ENCODE peak calls at places on chromosome 7, in six cellular contexts. L, E, Z, H, O and G are unnamed samples.

GRCh38 chr7:52537051-52537450 is 498.4 kb upstream of the POM121L12 start:
- DNase-seq in E (no peak), Z (no peak), L (no peak), O (no peak), H (no peak), G (no peak)

GRCh38 chr7:108396094-108396493 is 60.1 kb downstream of the NRCAM start:
- DNase-seq in O (no peak), Z (no peak), L (no peak), H (no peak), E (no peak), G (no peak)

GRCh38 chr7:151469281-151469680 is 29.3 kb upstream of the CRYGN start:
- DNase-seq in Z (no peak), L (no peak), E (no peak), H (no peak), O (no peak), G (no peak)

GRCh38 chr7:43071604-43072003 is 40.8 kb upstream of the HECW1 start:
- DNase-seq in E (peak; percentile 1), Z (peak; percentile 54), H (peak; percentile 86), O (peak; percentile 90), L (peak; percentile 91), G (peak; percentile 25)

GRCh38 chr7:149885191-149886017 is 11.6 kb downstream of the ATP6V0E2 start:
- DNase-seq in E (no peak), Z (peak; percentile 46), L (peak; percentile 69), O (no peak), H (peak; percentile 80), G (no peak)

GRCh38 chr7:13850185-13850752 is 139.2 kb downstream of the ETV1 start:
- DNase-seq in L (no peak), Z (no peak), O (no peak), H (peak; percentile 84), E (peak; percentile 99), G (peak; percentile 98)

GRCh38 chr7:142496545-142496991 is 238.7 kb upstream of the PRSS58 start:
- DNase-seq in O (no peak), Z (no peak), H (no peak), L (no peak), E (peak; percentile 54), G (peak; percentile 46)

GRCh38 chr7:107196834-107197610 is 28.2 kb downstream of the HBP1 start:
- DNase-seq in H (no peak), O (no peak), E (no peak), L (no peak), Z (no peak), G (no peak)

GRCh38 chr7:18429547-18429946 is 66.0 kb upstream of the HDAC9 start:
- DNase-seq in H (peak; percentile 39), O (no peak), E (peak; percentile 70), L (no peak), Z (no peak), G (peak; percentile 29)

GRCh38 chr7:6496842-6497636 is 49.3 kb upstream of the DAGLB start:
- DNase-seq in Z (no peak), H (no peak), L (no peak), E (no peak), O (no peak), G (no peak)

GRCh38 chr7:21893401-21893800 is 52.3 kb downstream of the CDCA7L start:
- DNase-seq in L (no peak), O (no peak), Z (no peak), E (no peak), H (no peak), G (no peak)

GRCh38 chr7:47383064-47383463 is 198.8 kb downstream of the TNS3 start:
- DNase-seq in E (peak; percentile 65), Z (peak; percentile 15), L (no peak), H (no peak), O (no peak), G (peak; percentile 62)

GRCh38 chr7:5690931-5691461 is 90.5 kb downstream of the RNF216 start:
- DNase-seq in H (no peak), L (no peak), E (no peak), O (no peak), Z (no peak), G (peak; percentile 76)

GRCh38 chr7:81519886-81520285 is 250.0 kb downstream of the HGF start:
- DNase-seq in H (no peak), O (no peak), Z (no peak), E (no peak), L (no peak), G (no peak)

GRCh38 chr7:106218546-106218945 is 66.2 kb downstream of the NAMPT start:
- DNase-seq in L (no peak), E (peak; percentile 21), O (no peak), H (no peak), Z (no peak), G (no peak)

GRCh38 chr7:74029094-74029785 is 1.3 kb downstream of the ELN start:
- DNase-seq in L (no peak), O (no peak), H (no peak), E (no peak), Z (no peak), G (no peak)

GRCh38 chr7:74183653-74184450 is 9.7 kb downstream of the EIF4H start:
- DNase-seq in Z (no peak), L (no peak), E (no peak), O (no peak), H (peak; percentile 70), G (no peak)

GRCh38 chr7:93178213-93178612 is 30.0 kb upstream of the SAMD9L start:
- DNase-seq in Z (no peak), E (peak; percentile 23), L (no peak), H (no peak), O (no peak), G (peak; percentile 4)

GRCh38 chr7:68258569-68258968 is 1261.9 kb downstream of the TYW1 start:
- DNase-seq in O (no peak), E (no peak), L (no peak), Z (no peak), H (no peak), G (no peak)

GRCh38 chr7:22167482-22167881 is 189.5 kb downstream of the RAPGEF5 start:
- DNase-seq in Z (no peak), L (no peak), H (no peak), E (no peak), O (no peak), G (no peak)

GRCh38 chr7:151795168-151795754 is 81.7 kb downstream of the PRKAG2 start:
- DNase-seq in O (no peak), L (no peak), E (no peak), Z (no peak), H (no peak), G (no peak)

GRCh38 chr7:44976746-44977196 is 2.0 kb downstream of the MYO1G start:
- DNase-seq in Z (no peak), O (peak; percentile 38), E (no peak), L (no peak), H (no peak), G (no peak)

GRCh38 chr7:2527505-2528464 is 8.2 kb downstream of the LFNG start:
- DNase-seq in L (no peak), Z (no peak), H (no peak), E (peak; percentile 66), O (no peak), G (peak; percentile 75)

GRCh38 chr7:123120286-123120685 is 79.5 kb downstream of the SLC13A1 start:
- DNase-seq in L (no peak), O (no peak), E (no peak), Z (no peak), H (no peak), G (peak; percentile 52)

DNA sequence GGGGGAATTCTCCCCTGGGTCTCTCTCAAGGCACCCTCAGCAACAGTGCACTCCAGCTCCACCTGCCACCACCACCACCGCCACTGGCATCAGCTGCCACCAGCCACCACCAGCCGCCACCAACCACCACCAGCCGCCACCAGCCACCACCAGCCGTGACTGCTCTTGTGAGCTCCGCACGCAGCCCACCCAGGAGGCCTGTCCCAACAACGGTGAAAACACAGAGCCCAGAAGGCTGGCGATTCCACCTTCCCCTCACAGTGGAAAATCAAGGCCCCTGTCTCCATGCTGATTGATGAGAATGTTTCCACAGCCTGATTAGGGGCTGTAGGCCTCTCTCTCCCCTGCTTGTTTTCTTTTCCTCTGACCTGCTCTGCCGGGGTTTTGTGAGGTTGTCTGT is 41.1 kb downstream of the COBL start:
- DNase-seq in O (peak; percentile 45), H (no peak), E (no peak), Z (no peak), L (no peak), G (no peak)
- H2BK15ac ChIP-seq in O (no peak overlapping the region), H (no peak overlapping the region), E (no peak overlapping the region), Z (no peak overlapping the region), L (no peak overlapping the region), G (no peak overlapping the region)

DNA sequence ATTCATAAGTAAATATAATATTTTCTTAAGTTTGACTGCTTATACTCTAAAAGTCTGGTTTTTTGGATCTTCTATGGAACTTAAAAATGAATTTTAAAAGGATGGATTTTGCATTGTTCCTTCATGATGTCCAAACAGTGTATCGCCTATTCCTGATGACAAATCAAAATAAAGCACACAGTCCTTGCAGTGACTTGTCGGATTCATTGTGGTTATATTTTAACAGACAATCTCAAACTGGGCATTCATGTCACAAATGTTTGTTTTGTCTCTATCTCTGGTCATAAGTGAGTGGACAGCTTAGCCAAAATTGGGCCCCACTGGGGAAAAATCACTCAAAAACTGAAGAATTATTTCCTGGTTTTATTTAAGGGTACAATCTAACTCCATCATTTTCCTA is 74.8 kb downstream of the LMBR1 start:
- DNase-seq in O (no peak), Z (no peak), E (no peak), H (no peak), L (no peak), G (no peak)
- H2BK15ac ChIP-seq in O (no peak overlapping the region), Z (no peak overlapping the region), E (no peak overlapping the region), H (no peak overlapping the region), L (no peak overlapping the region), G (no peak overlapping the region)

GRCh38 chr7:112888781-112889180 is 98.6 kb upstream of the TMEM168 start:
- DNase-seq in O (no peak), Z (no peak), L (no peak), E (no peak), H (no peak), G (no peak)
- H2BK15ac ChIP-seq in O (no peak overlapping the region), Z (no peak overlapping the region), L (no peak overlapping the region), E (no peak overlapping the region), H (no peak overlapping the region), G (no peak overlapping the region)

GRCh38 chr7:39510738-39511372 is 55.3 kb upstream of the YAE1 start:
- DNase-seq in L (no peak), H (peak; percentile 95), Z (no peak), E (peak; percentile 45), O (no peak), G (peak; percentile 16)

GRCh38 chr7:39517240-39517639 is 49.0 kb upstream of the YAE1 start:
- DNase-seq in H (no peak), Z (no peak), L (no peak), O (no peak), E (no peak), G (no peak)

GRCh38 chr7:39509912-39510311 is 56.3 kb upstream of the YAE1 start:
- DNase-seq in E (no peak), L (no peak), H (no peak), O (no peak), Z (no peak), G (no peak)

DNA sequence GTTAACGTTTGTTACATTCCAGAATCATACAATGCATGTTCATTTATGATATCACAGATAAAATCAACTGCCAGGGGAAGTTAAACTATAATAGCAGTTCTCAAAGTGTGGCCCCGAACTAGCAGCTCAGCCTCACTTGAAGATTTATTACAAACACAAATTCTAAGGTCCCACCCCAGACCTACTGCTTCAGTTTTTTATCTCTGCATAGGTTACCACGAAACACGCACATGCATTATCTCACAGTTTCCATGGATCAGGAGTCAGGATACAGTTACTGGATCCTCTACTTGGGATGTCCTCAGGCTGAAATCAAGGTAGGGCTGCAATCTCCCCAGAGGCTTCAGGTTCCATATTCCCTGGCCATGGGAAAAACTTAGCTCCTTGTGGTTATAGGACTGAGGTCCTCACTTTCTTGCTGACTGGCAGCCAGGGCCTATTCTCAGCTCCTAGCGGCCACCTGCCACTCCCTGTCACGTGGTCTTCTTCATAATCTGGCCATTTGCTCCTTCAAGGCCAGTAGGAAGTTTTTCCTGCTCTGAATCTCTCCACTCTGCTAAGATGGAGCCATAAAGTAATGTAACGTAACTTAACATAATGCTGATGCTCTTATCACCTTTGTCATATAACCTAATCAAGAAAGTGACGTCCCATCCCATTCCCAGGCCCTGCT is 50.5 kb upstream of the YAE1 start:
- DNase-seq in L (no peak), Z (no peak), H (no peak), O (no peak), E (no peak), G (no peak)
- H2BK15ac ChIP-seq in L (no peak overlapping the region), Z (no peak overlapping the region), H (no peak overlapping the region), O (no peak overlapping the region), E (no peak overlapping the region), G (no peak overlapping the region)